ENCODE peak calls at places on chromosome 4, in eight cellular contexts. One of them, this sample, is unnamed.

GRCh38 chr4:128862608-128863313 is 53.3 kb downstream of the JADE1 start:
- DNase-seq in activated CD4-positive, alpha-beta T cell treated with anti-CD3 and anti-CD28 coated beads, Interleukin-2, amount 50 U/mL, for 1 hour: peak
- DNase-seq in GM18507: no peak
- DNase-seq in A549: no peak
- DNase-seq in activated CD8-positive, alpha-beta memory T cell treated with anti-CD3 and anti-CD28 coated beads for 1 hour: no peak
- DNase-seq in putamen: no peak
- DNase-seq in fibroblast of the conjunctiva: no peak
- DNase-seq in amniotic epithelial cell: no peak
- DNase-seq in this sample: peak

GRCh38 chr4:24915121-24915922 is 2.5 kb upstream of the CCDC149 start:
- DNase-seq in activated CD4-positive, alpha-beta T cell treated with anti-CD3 and anti-CD28 coated beads, Interleukin-2, amount 50 U/mL, for 1 hour: no peak
- DNase-seq in GM18507: no peak
- DNase-seq in A549: no peak
- DNase-seq in activated CD8-positive, alpha-beta memory T cell treated with anti-CD3 and anti-CD28 coated beads for 1 hour: no peak
- DNase-seq in putamen: no peak
- DNase-seq in fibroblast of the conjunctiva: no peak
- DNase-seq in amniotic epithelial cell: no peak
- DNase-seq in this sample: no peak

GRCh38 chr4:140818433-140818832 is 62.2 kb upstream of the TBC1D9 start:
- DNase-seq in activated CD4-positive, alpha-beta T cell treated with anti-CD3 and anti-CD28 coated beads, Interleukin-2, amount 50 U/mL, for 1 hour: no peak
- DNase-seq in GM18507: no peak
- DNase-seq in A549: no peak
- DNase-seq in activated CD8-positive, alpha-beta memory T cell treated with anti-CD3 and anti-CD28 coated beads for 1 hour: no peak
- DNase-seq in putamen: no peak
- DNase-seq in fibroblast of the conjunctiva: no peak
- DNase-seq in amniotic epithelial cell: no peak
- DNase-seq in this sample: no peak

GRCh38 chr4:155419266-155419665 is 42.5 kb upstream of the MAP9 start:
- DNase-seq in activated CD4-positive, alpha-beta T cell treated with anti-CD3 and anti-CD28 coated beads, Interleukin-2, amount 50 U/mL, for 1 hour: no peak
- DNase-seq in GM18507: no peak
- DNase-seq in A549: no peak
- DNase-seq in activated CD8-positive, alpha-beta memory T cell treated with anti-CD3 and anti-CD28 coated beads for 1 hour: no peak
- DNase-seq in putamen: no peak
- DNase-seq in fibroblast of the conjunctiva: no peak
- DNase-seq in amniotic epithelial cell: peak
- DNase-seq in this sample: peak

GRCh38 chr4:80255374-80256095 is 10.9 kb upstream of the FGF5 start:
- DNase-seq in activated CD4-positive, alpha-beta T cell treated with anti-CD3 and anti-CD28 coated beads, Interleukin-2, amount 50 U/mL, for 1 hour: no peak
- DNase-seq in GM18507: no peak
- DNase-seq in A549: no peak
- DNase-seq in activated CD8-positive, alpha-beta memory T cell treated with anti-CD3 and anti-CD28 coated beads for 1 hour: no peak
- DNase-seq in putamen: no peak
- DNase-seq in fibroblast of the conjunctiva: no peak
- DNase-seq in amniotic epithelial cell: no peak
- DNase-seq in this sample: no peak

GRCh38 chr4:14375816-14376215 is 626.5 kb upstream of the CPEB2 start:
- DNase-seq in activated CD4-positive, alpha-beta T cell treated with anti-CD3 and anti-CD28 coated beads, Interleukin-2, amount 50 U/mL, for 1 hour: no peak
- DNase-seq in GM18507: no peak
- DNase-seq in A549: no peak
- DNase-seq in activated CD8-positive, alpha-beta memory T cell treated with anti-CD3 and anti-CD28 coated beads for 1 hour: no peak
- DNase-seq in putamen: no peak
- DNase-seq in fibroblast of the conjunctiva: no peak
- DNase-seq in amniotic epithelial cell: peak
- DNase-seq in this sample: peak

GRCh38 chr4:73944061-73944875 is 37.6 kb downstream of the PF4 start:
- DNase-seq in activated CD4-positive, alpha-beta T cell treated with anti-CD3 and anti-CD28 coated beads, Interleukin-2, amount 50 U/mL, for 1 hour: no peak
- DNase-seq in GM18507: no peak
- DNase-seq in A549: peak
- DNase-seq in activated CD8-positive, alpha-beta memory T cell treated with anti-CD3 and anti-CD28 coated beads for 1 hour: no peak
- DNase-seq in putamen: no peak
- DNase-seq in fibroblast of the conjunctiva: no peak
- DNase-seq in amniotic epithelial cell: peak
- DNase-seq in this sample: peak

GRCh38 chr4:5800496-5800895 is 89.5 kb downstream of the EVC start:
- DNase-seq in activated CD4-positive, alpha-beta T cell treated with anti-CD3 and anti-CD28 coated beads, Interleukin-2, amount 50 U/mL, for 1 hour: no peak
- DNase-seq in GM18507: no peak
- DNase-seq in A549: no peak
- DNase-seq in activated CD8-positive, alpha-beta memory T cell treated with anti-CD3 and anti-CD28 coated beads for 1 hour: no peak
- DNase-seq in putamen: no peak
- DNase-seq in fibroblast of the conjunctiva: no peak
- DNase-seq in amniotic epithelial cell: no peak
- DNase-seq in this sample: no peak

GRCh38 chr4:180330521-180330920 is 1912.7 kb upstream of the TENM3 start:
- DNase-seq in activated CD4-positive, alpha-beta T cell treated with anti-CD3 and anti-CD28 coated beads, Interleukin-2, amount 50 U/mL, for 1 hour: no peak
- DNase-seq in GM18507: no peak
- DNase-seq in A549: no peak
- DNase-seq in activated CD8-positive, alpha-beta memory T cell treated with anti-CD3 and anti-CD28 coated beads for 1 hour: no peak
- DNase-seq in putamen: no peak
- DNase-seq in fibroblast of the conjunctiva: no peak
- DNase-seq in amniotic epithelial cell: no peak
- DNase-seq in this sample: no peak

GRCh38 chr4:115110191-115111166 is 2.9 kb downstream of the NDST4 start:
- DNase-seq in activated CD4-positive, alpha-beta T cell treated with anti-CD3 and anti-CD28 coated beads, Interleukin-2, amount 50 U/mL, for 1 hour: no peak
- DNase-seq in GM18507: no peak
- DNase-seq in A549: no peak
- DNase-seq in activated CD8-positive, alpha-beta memory T cell treated with anti-CD3 and anti-CD28 coated beads for 1 hour: no peak
- DNase-seq in putamen: no peak
- DNase-seq in fibroblast of the conjunctiva: no peak
- DNase-seq in amniotic epithelial cell: no peak
- DNase-seq in this sample: no peak

GRCh38 chr4:61223385-61223784 is 23.3 kb downstream of the ADGRL3 start:
- DNase-seq in activated CD4-positive, alpha-beta T cell treated with anti-CD3 and anti-CD28 coated beads, Interleukin-2, amount 50 U/mL, for 1 hour: no peak
- DNase-seq in GM18507: no peak
- DNase-seq in A549: no peak
- DNase-seq in activated CD8-positive, alpha-beta memory T cell treated with anti-CD3 and anti-CD28 coated beads for 1 hour: no peak
- DNase-seq in putamen: no peak
- DNase-seq in fibroblast of the conjunctiva: no peak
- DNase-seq in amniotic epithelial cell: no peak
- DNase-seq in this sample: no peak

GRCh38 chr4:25550376-25551030 is 105.1 kb upstream of the SLC34A2 start:
- DNase-seq in activated CD4-positive, alpha-beta T cell treated with anti-CD3 and anti-CD28 coated beads, Interleukin-2, amount 50 U/mL, for 1 hour: no peak
- DNase-seq in GM18507: no peak
- DNase-seq in A549: no peak
- DNase-seq in activated CD8-positive, alpha-beta memory T cell treated with anti-CD3 and anti-CD28 coated beads for 1 hour: no peak
- DNase-seq in putamen: no peak
- DNase-seq in fibroblast of the conjunctiva: no peak
- DNase-seq in amniotic epithelial cell: no peak
- DNase-seq in this sample: no peak

GRCh38 chr4:177569443-177569842 is 127.2 kb upstream of the AGA start:
- DNase-seq in activated CD4-positive, alpha-beta T cell treated with anti-CD3 and anti-CD28 coated beads, Interleukin-2, amount 50 U/mL, for 1 hour: no peak
- DNase-seq in GM18507: no peak
- DNase-seq in A549: no peak
- DNase-seq in activated CD8-positive, alpha-beta memory T cell treated with anti-CD3 and anti-CD28 coated beads for 1 hour: no peak
- DNase-seq in putamen: no peak
- DNase-seq in fibroblast of the conjunctiva: no peak
- DNase-seq in amniotic epithelial cell: peak
- DNase-seq in this sample: no peak

GRCh38 chr4:2907706-2908293 is 55.4 kb downstream of the NOP14 start:
- DNase-seq in activated CD4-positive, alpha-beta T cell treated with anti-CD3 and anti-CD28 coated beads, Interleukin-2, amount 50 U/mL, for 1 hour: no peak
- DNase-seq in GM18507: no peak
- DNase-seq in A549: no peak
- DNase-seq in activated CD8-positive, alpha-beta memory T cell treated with anti-CD3 and anti-CD28 coated beads for 1 hour: no peak
- DNase-seq in putamen: no peak
- DNase-seq in fibroblast of the conjunctiva: no peak
- DNase-seq in amniotic epithelial cell: no peak
- DNase-seq in this sample: no peak

GRCh38 chr4:171157462-171158082 is 655.6 kb upstream of the GALNTL6 start:
- DNase-seq in activated CD4-positive, alpha-beta T cell treated with anti-CD3 and anti-CD28 coated beads, Interleukin-2, amount 50 U/mL, for 1 hour: no peak
- DNase-seq in GM18507: no peak
- DNase-seq in A549: no peak
- DNase-seq in activated CD8-positive, alpha-beta memory T cell treated with anti-CD3 and anti-CD28 coated beads for 1 hour: no peak
- DNase-seq in putamen: no peak
- DNase-seq in fibroblast of the conjunctiva: no peak
- DNase-seq in amniotic epithelial cell: no peak
- DNase-seq in this sample: no peak

GRCh38 chr4:142129931-142130330 is 493.5 kb downstream of the IL15 start:
- DNase-seq in activated CD4-positive, alpha-beta T cell treated with anti-CD3 and anti-CD28 coated beads, Interleukin-2, amount 50 U/mL, for 1 hour: no peak
- DNase-seq in GM18507: no peak
- DNase-seq in A549: no peak
- DNase-seq in activated CD8-positive, alpha-beta memory T cell treated with anti-CD3 and anti-CD28 coated beads for 1 hour: no peak
- DNase-seq in putamen: no peak
- DNase-seq in fibroblast of the conjunctiva: no peak
- DNase-seq in amniotic epithelial cell: no peak
- DNase-seq in this sample: no peak

This sample was measured in mesenchymal stem cell.